ENCODE peak calls at places on chromosome 5, in six cellular contexts. G, C, R, V, K and D are unnamed samples.

GRCh38 chr5:59062986-59063683 is 480.3 kb downstream of the RAB3C start:
- DNase-seq in G (no peak), C (peak), R (no peak), V (peak), K (no peak), D (peak)

GRCh38 chr5:131005963-131006684 is 158.9 kb downstream of the HINT1 start:
- DNase-seq in G (no peak), C (peak), R (no peak), V (no peak), K (no peak), D (no peak)

GRCh38 chr5:103800728-103801127 is 238.1 kb upstream of the NUDT12 start:
- DNase-seq in G (no peak), C (no peak), R (no peak), V (no peak), K (no peak), D (no peak)

GRCh38 chr5:14351086-14351661 is 208.0 kb downstream of the TRIO start:
- DNase-seq in G (no peak), C (no peak), R (no peak), V (no peak), K (no peak), D (no peak)

GRCh38 chr5:69137807-69138206 is 29.1 kb upstream of the CCNB1 start:
- DNase-seq in G (no peak), C (no peak), R (no peak), V (no peak), K (no peak), D (no peak)

GRCh38 chr5:9361835-9362234 is 184.0 kb downstream of the SEMA5A start:
- DNase-seq in G (peak), C (peak), R (peak), V (peak), K (peak), D (no peak)

GRCh38 chr5:132860742-132861141 is 5.5 kb downstream of the GDF9 start:
- DNase-seq in G (no peak), C (no peak), R (no peak), V (no peak), K (no peak), D (no peak)

GRCh38 chr5:108122701-108123100 is 259.2 kb downstream of the FBXL17 start:
- DNase-seq in G (no peak), C (no peak), R (peak), V (no peak), K (no peak), D (no peak)

GRCh38 chr5:42811591-42812392 is at the start of gene SELENOP:
- DNase-seq in G (peak), C (peak), R (no peak), V (no peak), K (peak), D (peak)

GRCh38 chr5:56818409-56819026 is 3.2 kb downstream of the MAP3K1 start:
- DNase-seq in G (no peak), C (no peak), R (no peak), V (no peak), K (peak), D (no peak)

GRCh38 chr5:2756211-2756746 is 4.8 kb upstream of the IRX2 start:
- DNase-seq in G (peak), C (no peak), R (no peak), V (peak), K (no peak), D (no peak)

GRCh38 chr5:2755371-2755715 is 3.9 kb upstream of the IRX2 start:
- DNase-seq in G (no peak), C (no peak), R (no peak), V (no peak), K (no peak), D (no peak)

GRCh38 chr5:2755811-2756210 is 4.3 kb upstream of the IRX2 start:
- DNase-seq in G (no peak), C (no peak), R (no peak), V (no peak), K (no peak), D (no peak)

GRCh38 chr5:2757563-2758311 is 6.3 kb upstream of the IRX2 start:
- DNase-seq in G (no peak), C (no peak), R (no peak), V (no peak), K (no peak), D (no peak)

GRCh38 chr5:2756764-2757163 is 5.3 kb upstream of the IRX2 start:
- DNase-seq in G (no peak), C (no peak), R (no peak), V (no peak), K (no peak), D (no peak)
- H3K27ac ChIP-seq in G (peak), C (no peak), R (no peak), V (peak), K (no peak), D (no peak)

DNA sequence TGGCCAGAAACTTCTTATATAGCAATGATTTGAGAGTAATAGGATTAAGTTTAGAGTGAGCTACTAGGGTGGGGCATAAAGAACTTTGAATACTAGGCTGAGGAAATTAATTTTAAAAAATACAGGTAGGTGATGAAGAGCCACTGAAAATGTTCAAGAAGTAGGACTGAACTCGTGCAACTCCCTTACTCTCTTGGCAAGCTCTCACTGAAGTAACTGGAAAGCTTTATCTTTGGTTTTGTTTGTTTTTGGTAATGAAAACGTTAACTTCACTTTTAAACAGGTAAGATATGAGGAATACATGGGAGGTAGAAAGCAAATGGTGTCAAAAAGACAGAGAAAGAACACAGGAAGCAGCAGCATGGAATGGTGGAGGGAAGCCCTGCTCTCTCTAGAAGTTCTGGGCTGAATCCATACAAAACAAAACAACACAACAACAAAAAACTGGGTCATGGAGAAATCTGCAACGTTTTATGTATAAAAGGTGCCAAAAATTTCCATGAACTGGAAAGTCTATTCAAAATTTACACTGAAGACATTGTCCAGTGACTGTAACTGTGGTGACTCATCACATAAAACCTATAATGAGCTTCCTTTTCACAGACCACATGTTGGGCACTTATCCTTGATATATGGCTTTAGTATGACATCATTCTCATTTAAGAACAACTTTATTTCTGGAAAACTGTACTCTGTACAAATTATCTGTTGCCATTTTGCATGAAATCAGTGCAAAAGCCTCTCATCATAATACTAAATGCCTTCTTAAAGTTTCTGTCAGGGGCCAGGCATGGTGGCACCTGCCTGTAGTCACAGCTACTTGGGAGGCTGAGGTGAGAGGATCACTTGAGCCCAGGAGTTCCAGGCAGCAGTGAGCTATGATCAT is 91.2 kb upstream of the CHD1 start:
- DNase-seq in G (no peak), C (peak), R (no peak), V (no peak), K (peak), D (no peak)
- TF ChIP-seq EP300 in G (no peak), C (no peak), R (peak), V (no peak), K (no peak), D (no peak)

DNA sequence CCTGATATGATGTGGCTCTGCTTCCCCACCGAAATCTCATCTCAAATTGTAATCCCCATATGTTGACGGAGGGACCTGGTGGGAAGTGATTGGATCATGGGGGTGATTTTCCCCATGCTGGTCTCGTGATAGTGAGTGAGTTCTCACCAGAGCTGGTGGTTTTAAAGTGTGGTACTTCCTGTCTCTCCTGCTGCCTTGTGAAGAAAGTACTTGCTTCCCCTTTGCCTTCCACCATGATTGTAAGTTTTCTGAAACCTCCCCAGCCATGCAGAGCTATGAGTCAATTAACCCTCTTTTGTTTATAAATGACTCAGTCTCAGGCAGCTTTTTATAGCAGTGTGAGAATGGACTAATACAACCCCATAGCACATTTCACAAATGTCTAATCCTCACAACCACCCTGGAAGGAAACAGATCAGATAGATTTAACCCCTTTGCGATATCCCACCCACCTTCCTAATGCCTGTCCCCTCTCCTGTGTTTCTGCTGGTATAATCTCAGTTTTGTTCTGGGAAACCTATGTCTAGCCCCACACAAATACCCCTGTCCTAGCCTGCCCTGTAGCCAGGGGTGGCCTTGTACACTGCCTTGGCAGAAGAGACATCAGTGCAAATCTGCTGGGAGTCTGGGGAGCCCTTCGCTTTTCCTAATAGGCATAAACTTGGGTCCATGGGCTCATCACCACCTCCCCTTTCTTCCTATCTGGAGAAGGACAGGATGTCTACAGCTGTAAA is 157.0 kb upstream of the RAI14 start:
- DNase-seq in G (no peak), C (no peak), R (no peak), V (no peak), K (no peak), D (no peak)
- H3K27ac ChIP-seq in G (peak), C (no peak), R (peak), V (peak), K (no peak), D (no peak)

DNA sequence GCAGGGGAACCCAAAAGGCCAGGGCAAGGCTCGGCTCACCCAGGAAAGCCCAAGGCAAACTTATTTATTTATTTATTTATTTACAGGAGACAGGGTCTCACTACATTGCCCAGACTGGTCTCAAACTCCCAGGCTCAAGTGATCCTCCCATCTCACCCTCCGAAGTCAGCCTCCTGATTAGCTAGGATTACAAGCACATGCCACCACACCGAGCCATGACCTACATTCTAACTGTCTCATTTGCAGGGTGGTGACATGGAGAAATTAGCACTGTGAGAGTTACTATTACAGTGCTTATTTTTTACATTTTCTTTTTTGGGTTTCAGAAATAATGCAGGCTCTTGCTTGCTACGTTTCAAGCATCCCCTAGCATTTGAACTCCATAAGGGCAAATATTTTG is 18.1 kb downstream of the ARHGEF37 start:
- DNase-seq in G (no peak), C (no peak), R (no peak), V (no peak), K (no peak), D (no peak)
- TF ChIP-seq EP300 in G (no peak), C (no peak), R (no peak), V (no peak), K (no peak), D (no peak)

GRCh38 chr5:34526682-34527305 is 129.3 kb upstream of the RAI14 start:
- DNase-seq in G (no peak), C (no peak), R (no peak), V (no peak), K (peak), D (no peak)
- H3K27ac ChIP-seq in G (no peak), C (no peak), R (no peak), V (peak), K (no peak), D (no peak)

DNA sequence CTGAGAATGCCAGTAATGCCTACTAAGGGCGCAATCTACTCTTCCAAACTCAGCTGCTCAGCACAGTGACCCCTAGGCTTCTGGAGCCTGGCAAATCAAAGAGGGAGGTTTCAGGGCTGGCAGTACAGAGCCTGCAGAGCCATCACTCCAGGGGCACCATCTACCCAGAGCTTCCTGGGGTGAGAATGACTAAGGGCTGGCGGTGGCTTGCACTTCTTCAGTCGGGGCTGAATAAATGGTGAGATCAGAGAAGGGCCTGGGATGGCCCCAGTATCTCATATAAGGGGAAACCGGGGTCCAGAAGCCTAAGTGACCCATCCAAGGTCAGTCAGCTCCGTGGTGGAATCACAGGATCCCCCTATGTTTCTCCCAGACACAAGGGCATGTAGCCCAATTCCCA is 5.3 kb downstream of the SH3PXD2B start:
- DNase-seq in G (no peak), C (no peak), R (no peak), V (no peak), K (no peak), D (no peak)
- TF ChIP-seq EP300 in G (no peak), C (no peak), R (no peak), V (no peak), K (no peak), D (no peak)

DNA sequence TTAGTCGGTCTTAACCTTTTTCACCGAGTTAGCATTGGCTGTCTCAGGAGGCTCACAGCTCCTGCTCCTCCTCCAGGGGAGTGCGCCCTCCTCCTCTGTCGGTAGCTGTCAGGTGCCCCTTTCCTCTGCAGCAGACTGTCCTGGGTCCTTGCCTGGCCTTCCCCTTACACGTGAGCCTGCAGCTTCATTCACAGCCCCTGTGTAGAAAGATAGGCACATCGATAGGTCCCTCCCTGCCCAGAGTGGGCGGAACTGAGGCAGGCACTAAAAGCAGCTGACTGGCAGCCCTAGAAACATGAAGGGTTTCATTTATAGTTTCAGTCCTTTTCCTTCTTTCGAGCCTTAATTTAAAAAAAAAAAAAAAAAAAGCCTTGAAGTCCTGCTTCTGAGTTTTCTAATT is 17.2 kb downstream of the TENT4A start:
- DNase-seq in G (no peak), C (no peak), R (no peak), V (no peak), K (no peak), D (no peak)
- H3K27ac ChIP-seq in G (no peak), C (peak), R (no peak), V (no peak), K (no peak), D (no peak)

GRCh38 chr5:137372386-137373160 is 126.6 kb downstream of the SPOCK1 start:
- DNase-seq in G (no peak), C (no peak), R (no peak), V (no peak), K (no peak), D (no peak)

GRCh38 chr5:137367951-137368350 is 131.2 kb downstream of the SPOCK1 start:
- DNase-seq in G (no peak), C (no peak), R (no peak), V (no peak), K (no peak), D (no peak)

GRCh38 chr5:137370096-137370495 is 129.0 kb downstream of the SPOCK1 start:
- DNase-seq in G (no peak), C (no peak), R (no peak), V (no peak), K (no peak), D (no peak)

GRCh38 chr5:137374110-137374853 is 124.8 kb downstream of the SPOCK1 start:
- DNase-seq in G (no peak), C (no peak), R (peak), V (no peak), K (no peak), D (no peak)

DNA sequence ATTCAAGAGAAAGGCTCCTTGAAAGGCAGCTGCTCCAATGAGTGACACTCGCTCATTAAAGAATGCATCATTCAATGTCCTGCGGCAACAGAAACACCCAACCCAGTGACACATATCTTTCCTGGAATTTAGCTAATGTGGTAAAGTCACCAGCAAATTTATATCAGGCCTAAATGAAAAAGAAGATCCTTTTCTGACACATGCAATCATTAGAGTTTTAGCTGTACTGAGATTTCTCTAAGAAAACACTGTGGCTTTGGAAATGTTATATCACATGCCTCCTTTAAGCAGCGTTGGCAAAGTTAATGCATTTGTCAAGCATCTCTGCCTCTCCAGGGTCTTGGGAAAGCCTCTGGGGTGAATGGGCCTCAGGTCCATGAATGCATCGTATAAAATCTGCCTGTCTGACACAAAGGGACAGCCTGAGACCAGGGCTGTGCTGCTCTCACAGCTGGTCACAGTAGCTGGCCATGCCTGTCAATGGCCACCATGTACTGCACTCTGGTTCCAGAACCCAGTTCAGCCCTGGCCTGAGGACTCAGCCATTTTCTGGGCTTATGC is 128.5 kb downstream of the SPOCK1 start:
- DNase-seq in G (no peak), C (no peak), R (no peak), V (no peak), K (no peak), D (no peak)
- TF ChIP-seq EP300 in G (no peak), C (no peak), R (no peak), V (no peak), K (no peak), D (no peak)

DNA sequence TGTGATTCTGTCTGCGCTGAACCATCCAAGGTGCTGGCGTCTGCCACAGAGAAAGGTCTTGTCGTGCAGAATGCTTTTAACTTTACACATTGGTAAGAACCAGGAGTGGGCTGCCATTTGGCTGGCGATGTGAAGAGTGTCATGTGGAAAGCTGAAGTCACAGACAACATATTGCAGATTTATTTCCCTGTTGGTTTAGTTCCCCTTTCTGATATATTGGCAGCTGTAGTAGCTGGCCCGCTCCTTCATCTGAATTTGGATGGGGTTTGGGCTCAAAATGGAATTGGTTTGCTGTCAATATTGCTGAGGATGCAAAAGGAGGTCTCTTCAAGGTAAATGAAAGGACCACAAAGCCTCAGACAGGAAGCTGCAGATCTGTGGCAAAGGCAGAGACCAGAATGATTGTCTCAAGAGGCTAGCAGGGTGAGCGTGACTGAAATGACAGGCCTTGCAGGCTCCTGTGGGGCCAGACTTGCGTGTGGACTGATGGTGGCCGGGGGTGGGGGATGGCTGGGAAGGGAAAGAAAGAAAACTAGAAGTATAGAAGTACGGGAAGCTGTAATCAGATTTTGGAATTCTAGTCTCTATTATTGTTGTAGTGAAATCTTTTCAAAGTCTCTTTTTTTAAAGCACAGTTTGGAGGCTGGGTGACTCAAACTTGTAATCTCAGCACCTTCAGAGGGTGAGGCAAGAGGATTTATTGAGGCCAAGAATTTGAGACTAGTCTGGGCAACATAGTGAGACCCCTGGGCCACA is 25.1 kb upstream of the CD180 start:
- DNase-seq in G (no peak), C (no peak), R (no peak), V (no peak), K (no peak), D (peak)
- H3K27ac ChIP-seq in G (peak), C (no peak), R (no peak), V (no peak), K (no peak), D (no peak)